ENCODE peak calls at places on chromosomes 7 and 10, in nine cellular contexts. One of them, this sample, is unnamed. For H3K4me1, the result is how much of the 10 kb centered on the place peaks cover.

GRCh38 chr7:51356849-51357516 is 40.4 kb upstream of the COBL start:
- DNase-seq in psoas muscle: no peak
- DNase-seq in CD8-positive, alpha-beta T cell: no peak
- DNase-seq in fibroblast of lung: no peak
- DNase-seq in pancreas: peak
- DNase-seq in suprapubic skin: no peak
- DNase-seq in IMR-90: no peak
- DNase-seq in upper lobe of right lung: no peak
- DNase-seq in A673: no peak
- DNase-seq in this sample: no peak

GRCh38 chr10:12481956-12482355 is 132.6 kb downstream of the CAMK1D start:
- DNase-seq in IMR-90: no peak
- DNase-seq in suprapubic skin: no peak
- DNase-seq in pancreas: no peak
- DNase-seq in CD8-positive, alpha-beta T cell: no peak
- DNase-seq in psoas muscle: no peak
- DNase-seq in A673: peak
- DNase-seq in fibroblast of lung: no peak
- DNase-seq in upper lobe of right lung: no peak
- DNase-seq in this sample: no peak

GRCh38 chr10:111114931-111115500 is 38.2 kb downstream of the ADRA2A start:
- DNase-seq in suprapubic skin: no peak
- DNase-seq in A673: no peak
- DNase-seq in psoas muscle: no peak
- DNase-seq in fibroblast of lung: no peak
- DNase-seq in pancreas: no peak
- DNase-seq in IMR-90: no peak
- DNase-seq in upper lobe of right lung: peak
- DNase-seq in CD8-positive, alpha-beta T cell: peak
- DNase-seq in this sample: no peak

GRCh38 chr10:127150136-127150535 is 46.3 kb downstream of the INSYN2A start:
- DNase-seq in pancreas: no peak
- DNase-seq in IMR-90: peak
- DNase-seq in psoas muscle: no peak
- DNase-seq in CD8-positive, alpha-beta T cell: no peak
- DNase-seq in suprapubic skin: no peak
- DNase-seq in fibroblast of lung: peak
- DNase-seq in upper lobe of right lung: no peak
- DNase-seq in A673: no peak
- DNase-seq in this sample: no peak

GRCh38 chr10:79292789-79293746 is 54.2 kb upstream of the PPIF start:
- DNase-seq in IMR-90: no peak
- DNase-seq in CD8-positive, alpha-beta T cell: peak
- DNase-seq in psoas muscle: no peak
- DNase-seq in A673: no peak
- DNase-seq in fibroblast of lung: no peak
- DNase-seq in pancreas: no peak
- DNase-seq in suprapubic skin: no peak
- DNase-seq in upper lobe of right lung: no peak
- DNase-seq in this sample: peak

GRCh38 chr10:58189269-58189668 is 78.4 kb downstream of the IPMK start:
- DNase-seq in A673: no peak
- DNase-seq in pancreas: no peak
- DNase-seq in CD8-positive, alpha-beta T cell: no peak
- DNase-seq in IMR-90: peak
- DNase-seq in fibroblast of lung: peak
- DNase-seq in upper lobe of right lung: no peak
- DNase-seq in psoas muscle: no peak
- DNase-seq in suprapubic skin: no peak
- DNase-seq in this sample: no peak

GRCh38 chr7:157470699-157471098 is 133.9 kb downstream of the DNAJB6 start:
- DNase-seq in fibroblast of lung: no peak
- DNase-seq in A673: no peak
- DNase-seq in upper lobe of right lung: no peak
- DNase-seq in IMR-90: no peak
- DNase-seq in pancreas: no peak
- DNase-seq in psoas muscle: no peak
- DNase-seq in CD8-positive, alpha-beta T cell: no peak
- DNase-seq in suprapubic skin: no peak
- DNase-seq in this sample: no peak

GRCh38 chr7:130910949-130911944 is 177.2 kb upstream of the KLF14 start:
- DNase-seq in psoas muscle: no peak
- DNase-seq in suprapubic skin: no peak
- DNase-seq in A673: peak
- DNase-seq in fibroblast of lung: peak
- DNase-seq in IMR-90: peak
- DNase-seq in pancreas: no peak
- DNase-seq in upper lobe of right lung: no peak
- DNase-seq in CD8-positive, alpha-beta T cell: no peak
- DNase-seq in this sample: no peak

GRCh38 chr10:18566177-18566576 is 85.2 kb downstream of the NSUN6 start:
- DNase-seq in A673: no peak
- DNase-seq in fibroblast of lung: no peak
- DNase-seq in pancreas: no peak
- DNase-seq in IMR-90: no peak
- DNase-seq in CD8-positive, alpha-beta T cell: no peak
- DNase-seq in upper lobe of right lung: no peak
- DNase-seq in psoas muscle: no peak
- DNase-seq in suprapubic skin: no peak
- DNase-seq in this sample: no peak

GRCh38 chr7:95871078-95871848 is 98.9 kb downstream of the DYNC1I1 start:
- DNase-seq in suprapubic skin: no peak
- DNase-seq in fibroblast of lung: peak
- DNase-seq in IMR-90: peak
- DNase-seq in CD8-positive, alpha-beta T cell: no peak
- DNase-seq in pancreas: peak
- DNase-seq in psoas muscle: no peak
- DNase-seq in upper lobe of right lung: no peak
- DNase-seq in A673: peak
- DNase-seq in this sample: no peak

GRCh38 chr10:101830322-101831168 is 12.3 kb upstream of the OGA start:
- DNase-seq in A673: peak
- DNase-seq in pancreas: peak
- DNase-seq in psoas muscle: peak
- DNase-seq in suprapubic skin: peak
- DNase-seq in CD8-positive, alpha-beta T cell: peak
- DNase-seq in IMR-90: peak
- DNase-seq in fibroblast of lung: peak
- DNase-seq in upper lobe of right lung: peak
- DNase-seq in this sample: peak

GRCh38 chr10:4263281-4263921 is 478.4 kb upstream of the KLF6 start:
- DNase-seq in IMR-90: no peak
- DNase-seq in upper lobe of right lung: no peak
- DNase-seq in pancreas: no peak
- DNase-seq in psoas muscle: peak
- DNase-seq in CD8-positive, alpha-beta T cell: no peak
- DNase-seq in fibroblast of lung: peak
- DNase-seq in A673: no peak
- DNase-seq in suprapubic skin: no peak
- DNase-seq in this sample: no peak

GRCh38 chr7:99631311-99632109 is 14.8 kb downstream of the ZSCAN25 start:
- DNase-seq in pancreas: peak
- DNase-seq in fibroblast of lung: peak
- DNase-seq in upper lobe of right lung: no peak
- DNase-seq in CD8-positive, alpha-beta T cell: no peak
- DNase-seq in suprapubic skin: no peak
- DNase-seq in IMR-90: peak
- DNase-seq in psoas muscle: peak
- DNase-seq in A673: peak
- DNase-seq in this sample: no peak

GRCh38 chr10:121535381-121535780 is 62.9 kb downstream of the FGFR2 start:
- DNase-seq in fibroblast of lung: no peak
- DNase-seq in psoas muscle: no peak
- DNase-seq in A673: no peak
- DNase-seq in upper lobe of right lung: no peak
- DNase-seq in IMR-90: no peak
- DNase-seq in CD8-positive, alpha-beta T cell: no peak
- DNase-seq in suprapubic skin: no peak
- DNase-seq in pancreas: no peak
- DNase-seq in this sample: no peak

GRCh38 chr10:45581497-45582385 is 90.8 kb downstream of the ZFAND4 start:
- DNase-seq in psoas muscle: no peak
- DNase-seq in IMR-90: peak
- DNase-seq in suprapubic skin: no peak
- DNase-seq in fibroblast of lung: peak
- DNase-seq in upper lobe of right lung: no peak
- DNase-seq in pancreas: no peak
- DNase-seq in CD8-positive, alpha-beta T cell: no peak
- DNase-seq in A673: no peak
- DNase-seq in this sample: no peak

GRCh38 chr7:133912916-133913697 is 214.0 kb upstream of the LRGUK start:
- DNase-seq in A673: peak
- DNase-seq in suprapubic skin: no peak
- DNase-seq in psoas muscle: no peak
- DNase-seq in CD8-positive, alpha-beta T cell: no peak
- DNase-seq in fibroblast of lung: no peak
- DNase-seq in IMR-90: peak
- DNase-seq in upper lobe of right lung: no peak
- DNase-seq in pancreas: no peak
- DNase-seq in this sample: no peak

DNA sequence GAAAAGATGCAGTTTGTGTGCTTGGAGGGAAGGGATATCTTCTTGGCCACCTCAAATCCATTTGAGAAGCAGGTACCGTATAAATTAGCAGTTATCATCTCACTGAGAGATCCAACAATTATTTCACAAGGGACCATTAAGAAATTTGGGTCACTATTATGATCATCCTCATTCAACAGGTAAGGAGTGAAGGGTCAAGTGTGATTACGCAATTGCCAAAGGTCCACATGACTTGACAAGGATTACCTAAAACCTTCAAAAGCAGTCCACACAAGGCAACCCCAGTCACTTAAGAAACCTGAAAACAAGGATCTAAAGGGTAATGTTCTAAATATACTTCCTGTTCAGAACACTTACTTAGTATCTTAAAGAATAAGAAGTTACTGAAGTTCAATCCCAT is 27.4 kb downstream of the CCDC6 start:
- DNase-seq in psoas muscle: no peak
- DNase-seq in fibroblast of lung: no peak
- DNase-seq in A673: no peak
- DNase-seq in pancreas: no peak
- DNase-seq in upper lobe of right lung: no peak
- DNase-seq in IMR-90: no peak
- DNase-seq in CD8-positive, alpha-beta T cell: no peak
- DNase-seq in suprapubic skin: no peak
- DNase-seq in this sample: no peak
- H3K4me1 ChIP-seq in psoas muscle: under half
- H3K4me1 ChIP-seq in fibroblast of lung: under half
- H3K4me1 ChIP-seq in A673: under half
- H3K4me1 ChIP-seq in pancreas: under half
- H3K4me1 ChIP-seq in upper lobe of right lung: under half
- H3K4me1 ChIP-seq in IMR-90: under half
- H3K4me1 ChIP-seq in CD8-positive, alpha-beta T cell: under half
- H3K4me1 ChIP-seq in suprapubic skin: under half
- H3K4me1 ChIP-seq in this sample: under half

DNA sequence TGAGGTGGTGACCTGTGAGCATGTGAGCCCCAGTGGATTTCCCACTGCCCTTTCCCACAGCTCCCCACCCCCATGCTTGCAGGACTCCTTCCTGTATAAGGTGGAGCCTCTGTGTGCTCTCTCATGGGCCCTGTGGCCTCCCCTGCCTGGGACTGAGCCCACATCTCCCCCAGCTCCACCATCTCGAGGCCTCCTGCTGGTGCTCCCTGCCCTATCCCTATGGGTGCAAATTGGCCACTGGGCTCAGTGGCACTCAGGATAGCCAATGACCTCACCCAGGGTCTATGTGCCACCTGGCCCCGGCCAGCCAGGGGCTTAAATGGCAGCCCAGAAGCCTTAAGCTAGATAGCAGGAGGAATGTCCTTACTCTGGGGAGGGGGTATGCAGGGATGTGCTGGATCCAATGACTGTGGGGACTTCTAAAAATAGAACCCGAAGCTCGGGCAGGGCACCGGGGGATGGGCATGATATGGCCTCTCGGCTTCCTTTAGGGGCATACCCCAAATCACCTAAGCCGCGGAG is 2.0 kb downstream of the LDB3 start:
- DNase-seq in IMR-90: no peak
- DNase-seq in CD8-positive, alpha-beta T cell: no peak
- DNase-seq in psoas muscle: peak
- DNase-seq in pancreas: no peak
- DNase-seq in A673: no peak
- DNase-seq in suprapubic skin: no peak
- DNase-seq in fibroblast of lung: no peak
- DNase-seq in upper lobe of right lung: no peak
- DNase-seq in this sample: no peak
- H3K4me3 ChIP-seq in IMR-90: no peak
- H3K4me3 ChIP-seq in CD8-positive, alpha-beta T cell: no peak
- H3K4me3 ChIP-seq in psoas muscle: peak
- H3K4me3 ChIP-seq in pancreas: no peak
- H3K4me3 ChIP-seq in A673: no peak
- H3K4me3 ChIP-seq in suprapubic skin: peak
- H3K4me3 ChIP-seq in fibroblast of lung: no peak
- H3K4me3 ChIP-seq in upper lobe of right lung: no peak
- H3K4me3 ChIP-seq in this sample: no peak

DNA sequence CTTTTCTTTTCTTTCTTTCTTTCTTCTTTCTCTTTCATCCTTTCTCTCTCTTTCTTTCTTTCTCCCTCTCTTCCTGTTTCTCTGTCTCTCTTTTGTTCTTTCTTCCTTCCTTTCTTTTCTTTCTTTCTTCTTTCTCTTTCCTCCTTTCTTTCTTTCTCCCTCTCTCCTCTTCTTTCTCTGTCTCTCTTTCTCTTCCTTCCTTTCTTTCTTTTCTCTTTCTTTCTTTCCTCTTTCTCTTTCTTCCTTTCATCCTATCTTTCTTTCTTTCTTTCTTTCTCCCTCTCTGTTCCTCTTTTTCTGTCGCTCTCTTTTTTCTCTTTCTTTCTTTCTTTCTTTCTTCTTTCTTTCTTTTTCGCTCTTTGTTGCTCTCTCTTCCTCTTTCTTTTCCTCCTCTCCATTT is 1149.2 kb upstream of the AUTS2 start:
- DNase-seq in pancreas: no peak
- DNase-seq in A673: no peak
- DNase-seq in CD8-positive, alpha-beta T cell: no peak
- DNase-seq in psoas muscle: no peak
- DNase-seq in upper lobe of right lung: no peak
- DNase-seq in IMR-90: no peak
- DNase-seq in fibroblast of lung: no peak
- DNase-seq in suprapubic skin: no peak
- DNase-seq in this sample: no peak
- TF ChIP-seq CTCF in pancreas: no peak
- TF ChIP-seq CTCF in A673: no peak
- TF ChIP-seq CTCF in CD8-positive, alpha-beta T cell: peak
- TF ChIP-seq CTCF in psoas muscle: no peak
- TF ChIP-seq CTCF in upper lobe of right lung: no peak
- TF ChIP-seq CTCF in IMR-90: no peak
- TF ChIP-seq CTCF in fibroblast of lung: no peak
- TF ChIP-seq CTCF in suprapubic skin: no peak
- TF ChIP-seq CTCF in this sample: no peak

DNA sequence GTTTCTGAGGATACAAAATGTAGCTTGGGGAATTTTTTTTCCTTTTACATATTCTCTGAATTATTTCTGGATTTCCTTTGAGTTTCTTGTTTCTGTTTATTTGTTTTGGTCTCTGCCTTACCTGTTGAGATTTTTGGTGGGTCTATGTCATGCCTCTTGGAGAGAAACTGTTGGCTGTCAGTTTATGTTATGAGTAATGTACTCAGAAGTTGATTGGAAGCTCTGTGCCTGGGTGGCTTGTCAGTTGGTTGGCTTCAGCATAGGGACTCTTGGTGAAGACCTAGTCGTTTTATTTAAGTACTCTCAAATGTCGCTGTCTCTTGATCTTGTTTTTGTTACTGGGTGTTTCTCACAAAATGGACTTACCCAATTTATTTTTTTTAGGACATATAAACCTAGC is 132.4 kb downstream of the CDK14 start:
- DNase-seq in upper lobe of right lung: no peak
- DNase-seq in A673: no peak
- DNase-seq in suprapubic skin: no peak
- DNase-seq in CD8-positive, alpha-beta T cell: no peak
- DNase-seq in pancreas: no peak
- DNase-seq in IMR-90: no peak
- DNase-seq in fibroblast of lung: no peak
- DNase-seq in psoas muscle: no peak
- DNase-seq in this sample: no peak
- H3K4me1 ChIP-seq in upper lobe of right lung: under half
- H3K4me1 ChIP-seq in A673: half or more
- H3K4me1 ChIP-seq in suprapubic skin: under half
- H3K4me1 ChIP-seq in CD8-positive, alpha-beta T cell: under half
- H3K4me1 ChIP-seq in pancreas: under half
- H3K4me1 ChIP-seq in IMR-90: under half
- H3K4me1 ChIP-seq in fibroblast of lung: under half
- H3K4me1 ChIP-seq in psoas muscle: under half
- H3K4me1 ChIP-seq in this sample: under half

This sample was measured in left lung.